ENCODE peak calls at places on chromosomes 11 and 22, in five cellular contexts. One of them, this sample, is unnamed. For H3K9me3, the result is how much of the 10 kb centered on the place peaks cover.

GRCh38 chr11:126989942-126990715 is 10.4 kb downstream of the KIRREL3 start:
- DNase-seq in pancreas: peak
- DNase-seq in heart left ventricle: peak
- DNase-seq in esophagus squamous epithelium: no peak
- DNase-seq in prostate gland: peak
- DNase-seq in this sample: peak

GRCh38 chr22:41237707-41238569 is 2.8 kb downstream of the CHADL start:
- DNase-seq in prostate gland: peak
- DNase-seq in pancreas: peak
- DNase-seq in heart left ventricle: peak
- DNase-seq in esophagus squamous epithelium: no peak
- DNase-seq in this sample: peak

GRCh38 chr11:128407962-128408361 is 179.4 kb downstream of the ETS1 start:
- DNase-seq in pancreas: no peak
- DNase-seq in esophagus squamous epithelium: no peak
- DNase-seq in prostate gland: no peak
- DNase-seq in heart left ventricle: no peak
- DNase-seq in this sample: no peak

GRCh38 chr11:128492461-128492860 is 94.9 kb downstream of the ETS1 start:
- DNase-seq in pancreas: no peak
- DNase-seq in heart left ventricle: no peak
- DNase-seq in esophagus squamous epithelium: no peak
- DNase-seq in prostate gland: no peak
- DNase-seq in this sample: no peak

GRCh38 chr11:118152020-118152551 is 537 bp downstream of the SCN4B start:
- DNase-seq in pancreas: no peak
- DNase-seq in prostate gland: no peak
- DNase-seq in esophagus squamous epithelium: no peak
- DNase-seq in heart left ventricle: no peak
- DNase-seq in this sample: no peak

GRCh38 chr22:25125693-25126357 is 73.8 kb upstream of the CRYBB3 start:
- DNase-seq in heart left ventricle: no peak
- DNase-seq in esophagus squamous epithelium: no peak
- DNase-seq in prostate gland: no peak
- DNase-seq in pancreas: no peak
- DNase-seq in this sample: no peak

GRCh38 chr22:20244744-20245576 is 23.2 kb downstream of the RTN4R start:
- DNase-seq in esophagus squamous epithelium: no peak
- DNase-seq in pancreas: no peak
- DNase-seq in prostate gland: no peak
- DNase-seq in heart left ventricle: no peak
- DNase-seq in this sample: peak

GRCh38 chr22:22825213-22825593 is 62.4 kb upstream of the IGLL5 start:
- DNase-seq in heart left ventricle: no peak
- DNase-seq in pancreas: no peak
- DNase-seq in prostate gland: no peak
- DNase-seq in esophagus squamous epithelium: no peak
- DNase-seq in this sample: no peak

GRCh38 chr11:118239509-118239908 is 12.7 kb downstream of the MPZL3 start:
- DNase-seq in prostate gland: no peak
- DNase-seq in pancreas: no peak
- DNase-seq in heart left ventricle: no peak
- DNase-seq in esophagus squamous epithelium: no peak
- DNase-seq in this sample: no peak

GRCh38 chr11:12210200-12210599 is 99.8 kb downstream of the MICAL2 start:
- DNase-seq in esophagus squamous epithelium: no peak
- DNase-seq in heart left ventricle: no peak
- DNase-seq in prostate gland: no peak
- DNase-seq in pancreas: no peak
- DNase-seq in this sample: no peak

GRCh38 chr11:905952-906351 is 4.7 kb downstream of the CHID1 start:
- DNase-seq in esophagus squamous epithelium: no peak
- DNase-seq in heart left ventricle: no peak
- DNase-seq in pancreas: peak
- DNase-seq in prostate gland: no peak
- DNase-seq in this sample: no peak

GRCh38 chr11:133810179-133810550 is 35.1 kb downstream of the SPATA19 start:
- DNase-seq in esophagus squamous epithelium: no peak
- DNase-seq in heart left ventricle: no peak
- DNase-seq in prostate gland: no peak
- DNase-seq in pancreas: no peak
- DNase-seq in this sample: no peak

GRCh38 chr11:94968334-94968958 is 4.9 kb downstream of the CWC15 start:
- DNase-seq in prostate gland: no peak
- DNase-seq in pancreas: no peak
- DNase-seq in heart left ventricle: no peak
- DNase-seq in esophagus squamous epithelium: no peak
- DNase-seq in this sample: no peak

GRCh38 chr11:62665630-62666258 is 632 bp downstream of the CSKMT start:
- DNase-seq in esophagus squamous epithelium: no peak
- DNase-seq in pancreas: peak
- DNase-seq in prostate gland: peak
- DNase-seq in heart left ventricle: peak
- DNase-seq in this sample: peak

GRCh38 chr11:14065153-14065552 is 102.6 kb downstream of the SPON1 start:
- DNase-seq in esophagus squamous epithelium: no peak
- DNase-seq in prostate gland: no peak
- DNase-seq in pancreas: no peak
- DNase-seq in heart left ventricle: no peak
- DNase-seq in this sample: no peak

GRCh38 chr11:8082391-8083087 is 1.5 kb downstream of the TUB start:
- DNase-seq in pancreas: no peak
- DNase-seq in esophagus squamous epithelium: no peak
- DNase-seq in heart left ventricle: no peak
- DNase-seq in prostate gland: no peak
- DNase-seq in this sample: no peak

GRCh38 chr11:93031386-93031785 is 61.9 kb downstream of the MTNR1B start:
- DNase-seq in esophagus squamous epithelium: no peak
- DNase-seq in pancreas: no peak
- DNase-seq in heart left ventricle: no peak
- DNase-seq in prostate gland: no peak
- DNase-seq in this sample: no peak

GRCh38 chr11:48880021-48880441 is 103.7 kb downstream of the TRIM51G start:
- DNase-seq in heart left ventricle: peak
- DNase-seq in pancreas: no peak
- DNase-seq in prostate gland: no peak
- DNase-seq in esophagus squamous epithelium: no peak
- DNase-seq in this sample: no peak

GRCh38 chr22:23752750-23753149 is 1.5 kb downstream of the VPREB3 start:
- DNase-seq in pancreas: no peak
- DNase-seq in heart left ventricle: no peak
- DNase-seq in esophagus squamous epithelium: no peak
- DNase-seq in prostate gland: no peak
- DNase-seq in this sample: no peak

GRCh38 chr11:128453444-128454336 is 133.7 kb downstream of the ETS1 start:
- DNase-seq in esophagus squamous epithelium: no peak
- DNase-seq in heart left ventricle: peak
- DNase-seq in prostate gland: peak
- DNase-seq in pancreas: no peak
- DNase-seq in this sample: no peak

GRCh38 chr22:44304354-44304753 is 8.4 kb downstream of the SHISAL1 start:
- DNase-seq in heart left ventricle: no peak
- DNase-seq in prostate gland: no peak
- DNase-seq in esophagus squamous epithelium: no peak
- DNase-seq in pancreas: no peak
- DNase-seq in this sample: no peak

GRCh38 chr11:62324738-62325556 is 12.3 kb upstream of the ASRGL1 start:
- DNase-seq in esophagus squamous epithelium: no peak
- DNase-seq in prostate gland: no peak
- DNase-seq in pancreas: no peak
- DNase-seq in heart left ventricle: peak
- DNase-seq in this sample: peak

GRCh38 chr11:35418847-35419712 is at the start of gene SLC1A2:
- DNase-seq in pancreas: no peak
- DNase-seq in heart left ventricle: peak
- DNase-seq in esophagus squamous epithelium: no peak
- DNase-seq in prostate gland: no peak
- DNase-seq in this sample: no peak

GRCh38 chr22:26992556-26992955 is 335.2 kb downstream of the MIAT start:
- DNase-seq in esophagus squamous epithelium: no peak
- DNase-seq in heart left ventricle: no peak
- DNase-seq in pancreas: no peak
- DNase-seq in prostate gland: no peak
- DNase-seq in this sample: no peak

GRCh38 chr22:46149493-46149997 is 781 bp upstream of the PPARA start:
- DNase-seq in pancreas: peak
- DNase-seq in esophagus squamous epithelium: no peak
- DNase-seq in heart left ventricle: peak
- DNase-seq in prostate gland: peak
- DNase-seq in this sample: peak

GRCh38 chr11:16408619-16409018 is 52.3 kb upstream of the SOX6 start:
- DNase-seq in pancreas: no peak
- DNase-seq in prostate gland: no peak
- DNase-seq in esophagus squamous epithelium: no peak
- DNase-seq in heart left ventricle: no peak
- DNase-seq in this sample: no peak

GRCh38 chr22:26479043-26479791 is 4.4 kb downstream of the HPS4 start:
- DNase-seq in heart left ventricle: no peak
- DNase-seq in esophagus squamous epithelium: no peak
- DNase-seq in prostate gland: peak
- DNase-seq in pancreas: no peak
- DNase-seq in this sample: no peak

GRCh38 chr11:128728767-128729587 is 35.1 kb downstream of the FLI1 start:
- DNase-seq in pancreas: no peak
- DNase-seq in esophagus squamous epithelium: no peak
- DNase-seq in heart left ventricle: no peak
- DNase-seq in prostate gland: no peak
- DNase-seq in this sample: peak

GRCh38 chr22:24155597-24156145 is 25.6 kb upstream of the SUSD2 start:
- DNase-seq in prostate gland: peak
- DNase-seq in pancreas: peak
- DNase-seq in esophagus squamous epithelium: no peak
- DNase-seq in heart left ventricle: peak
- DNase-seq in this sample: peak

GRCh38 chr11:74685905-74686304 is 45.3 kb downstream of the CHRDL2 start:
- DNase-seq in prostate gland: no peak
- DNase-seq in heart left ventricle: peak
- DNase-seq in pancreas: no peak
- DNase-seq in esophagus squamous epithelium: no peak
- DNase-seq in this sample: no peak

GRCh38 chr11:74685338-74685737 is 45.9 kb downstream of the CHRDL2 start:
- DNase-seq in pancreas: no peak
- DNase-seq in esophagus squamous epithelium: no peak
- DNase-seq in prostate gland: no peak
- DNase-seq in heart left ventricle: no peak
- DNase-seq in this sample: no peak

GRCh38 chr11:74684661-74685060 is 46.6 kb downstream of the CHRDL2 start:
- DNase-seq in prostate gland: no peak
- DNase-seq in heart left ventricle: no peak
- DNase-seq in pancreas: no peak
- DNase-seq in esophagus squamous epithelium: no peak
- DNase-seq in this sample: no peak

GRCh38 chr11:74687237-74688005 is 43.8 kb downstream of the CHRDL2 start:
- DNase-seq in esophagus squamous epithelium: no peak
- DNase-seq in prostate gland: no peak
- DNase-seq in pancreas: no peak
- DNase-seq in heart left ventricle: no peak
- DNase-seq in this sample: no peak

GRCh38 chr11:74686792-74687191 is 44.4 kb downstream of the CHRDL2 start:
- DNase-seq in esophagus squamous epithelium: no peak
- DNase-seq in prostate gland: no peak
- DNase-seq in heart left ventricle: no peak
- DNase-seq in pancreas: no peak
- DNase-seq in this sample: no peak
- TF ChIP-seq CTCF in esophagus squamous epithelium: no peak
- TF ChIP-seq CTCF in prostate gland: no peak
- TF ChIP-seq CTCF in heart left ventricle: no peak
- TF ChIP-seq CTCF in pancreas: no peak
- TF ChIP-seq CTCF in this sample: no peak

GRCh38 chr11:66230978-66231377 is 37.5 kb upstream of the RAB1B start:
- DNase-seq in esophagus squamous epithelium: no peak
- DNase-seq in pancreas: no peak
- DNase-seq in prostate gland: no peak
- DNase-seq in heart left ventricle: no peak
- DNase-seq in this sample: no peak
- H3K27ac ChIP-seq in esophagus squamous epithelium: no peak
- H3K27ac ChIP-seq in pancreas: no peak
- H3K27ac ChIP-seq in prostate gland: no peak
- H3K27ac ChIP-seq in heart left ventricle: no peak
- H3K27ac ChIP-seq in this sample: no peak

GRCh38 chr22:47417699-47418098 is 655.2 kb downstream of the TBC1D22A start:
- DNase-seq in esophagus squamous epithelium: no peak
- DNase-seq in prostate gland: no peak
- DNase-seq in heart left ventricle: no peak
- DNase-seq in pancreas: no peak
- DNase-seq in this sample: no peak
- H3K9me3 ChIP-seq in esophagus squamous epithelium: under half
- H3K9me3 ChIP-seq in prostate gland: under half
- H3K9me3 ChIP-seq in heart left ventricle: under half
- H3K9me3 ChIP-seq in pancreas: under half
- H3K9me3 ChIP-seq in this sample: under half

DNA sequence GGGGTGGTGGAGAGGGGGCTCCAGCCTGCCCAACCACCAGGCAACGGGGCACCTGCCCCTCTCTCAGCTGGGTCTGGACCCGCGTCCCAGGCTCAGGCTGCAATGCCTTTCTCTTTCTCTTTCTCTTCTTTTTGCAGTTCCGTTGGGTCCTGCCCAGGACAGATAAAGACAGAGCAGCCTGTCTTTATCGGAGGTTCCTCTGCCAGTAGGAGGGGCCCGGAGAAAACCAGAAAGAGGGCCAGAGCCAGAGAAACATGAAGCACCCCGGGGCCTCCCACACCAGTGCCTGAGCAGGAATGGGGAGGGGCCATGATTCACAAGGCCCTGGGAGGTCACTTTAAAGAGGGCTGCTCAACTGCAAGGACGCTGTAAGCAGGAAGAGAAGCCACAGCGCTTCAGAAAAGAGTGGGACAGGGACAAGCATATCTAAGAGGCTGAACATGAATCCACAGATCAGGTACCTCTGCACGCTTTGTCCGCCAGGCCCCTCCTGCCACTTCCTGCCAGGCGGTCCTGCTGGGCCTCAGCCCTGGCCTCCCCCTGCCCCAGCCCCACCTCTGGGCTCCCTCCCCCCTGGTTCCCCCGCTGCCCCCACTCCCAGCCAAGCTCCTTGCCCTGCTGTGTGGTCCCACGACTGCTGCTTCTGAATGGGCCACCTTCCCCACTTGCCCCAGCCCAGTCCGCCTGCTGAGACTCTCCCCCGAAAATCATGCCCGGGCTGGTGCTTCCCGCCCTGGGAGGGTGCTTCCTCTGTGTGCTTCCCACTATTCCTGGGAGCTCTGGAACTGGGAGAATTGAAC is at the start of gene APOBEC3C:
- DNase-seq in prostate gland: peak
- DNase-seq in pancreas: peak
- DNase-seq in heart left ventricle: peak
- DNase-seq in esophagus squamous epithelium: peak
- DNase-seq in this sample: peak
- TF ChIP-seq CTCF in prostate gland: no peak
- TF ChIP-seq CTCF in pancreas: no peak
- TF ChIP-seq CTCF in heart left ventricle: no peak
- TF ChIP-seq CTCF in esophagus squamous epithelium: peak
- TF ChIP-seq CTCF in this sample: no peak

This sample was measured in CD4-positive, alpha-beta T cell.